ENCODE peak calls at places on chromosomes 16 and 17, in six cellular contexts. W is neural progenitor cell, P is GM12864, C is heart left ventricle, O is AG10803, K is fibroblast of pulmonary artery. T is an unnamed sample.

GRCh38 chr17:76296186-76296585 is 11.9 kb downstream of the QRICH2 start:
- DNase-seq in W (no peak), P (no peak), C (no peak), O (no peak), K (no peak), T (peak)

GRCh38 chr16:25066747-25067631 is 44.6 kb upstream of the LCMT1 start:
- DNase-seq in W (peak), P (no peak), C (peak), O (peak), K (peak), T (peak)

GRCh38 chr16:69123894-69124293 is 8.5 kb downstream of the CHTF8 start:
- DNase-seq in W (peak), P (peak), C (peak), O (peak), K (peak), T (peak)

GRCh38 chr16:56221995-56222394 is 30.7 kb downstream of the GNAO1 start:
- DNase-seq in W (no peak), P (no peak), C (no peak), O (no peak), K (no peak), T (no peak)

GRCh38 chr17:50165867-50166517 is at the start of gene SGCA:
- DNase-seq in W (no peak), P (no peak), C (peak), O (no peak), K (no peak), T (peak)

GRCh38 chr16:19479302-19479721 is 42.6 kb downstream of the GDE1 start:
- DNase-seq in W (no peak), P (no peak), C (no peak), O (no peak), K (no peak), T (no peak)

GRCh38 chr17:34171245-34171818 is 83.8 kb upstream of the CCL2 start:
- DNase-seq in W (peak), P (peak), C (peak), O (peak), K (peak), T (peak)

GRCh38 chr17:17443173-17443572 is 33.6 kb upstream of the MED9 start:
- DNase-seq in W (no peak), P (no peak), C (no peak), O (peak), K (no peak), T (no peak)

GRCh38 chr17:44591223-44591622 is 33.9 kb downstream of the FZD2 start:
- DNase-seq in W (no peak), P (no peak), C (no peak), O (no peak), K (no peak), T (peak)

GRCh38 chr17:550776-551175 is 163.9 kb downstream of the VPS53 start:
- DNase-seq in W (no peak), P (no peak), C (no peak), O (peak), K (no peak), T (peak)

GRCh38 chr17:55785181-55785580 is 34.3 kb downstream of the PCTP start:
- DNase-seq in W (no peak), P (no peak), C (no peak), O (no peak), K (no peak), T (no peak)

GRCh38 chr16:3142327-3142726 is 7.5 kb downstream of the ZNF213 start:
- DNase-seq in W (no peak), P (no peak), C (no peak), O (no peak), K (no peak), T (no peak)

GRCh38 chr17:74937064-74938051 is 1.7 kb downstream of the OTOP3 start:
- DNase-seq in W (peak), P (no peak), C (no peak), O (no peak), K (no peak), T (no peak)

GRCh38 chr17:67718325-67718941 is 697 bp downstream of the NOL11 start:
- DNase-seq in W (no peak), P (no peak), C (no peak), O (peak), K (peak), T (peak)

GRCh38 chr17:1201132-1201702 is 21.4 kb upstream of the ABR start:
- DNase-seq in W (no peak), P (no peak), C (no peak), O (no peak), K (no peak), T (no peak)

GRCh38 chr16:64234200-64234599 is 887.7 kb downstream of the CDH11 start:
- DNase-seq in W (no peak), P (no peak), C (no peak), O (no peak), K (no peak), T (no peak)

GRCh38 chr17:81348097-81349055 is 46.9 kb upstream of the BAHCC1 start:
- DNase-seq in W (no peak), P (no peak), C (no peak), O (no peak), K (no peak), T (no peak)

GRCh38 chr17:43366809-43367587 is 31.8 kb upstream of the ARL4D start:
- DNase-seq in W (no peak), P (no peak), C (no peak), O (peak), K (no peak), T (no peak)

GRCh38 chr17:43363926-43364285 is 34.9 kb upstream of the ARL4D start:
- DNase-seq in W (peak), P (no peak), C (no peak), O (no peak), K (no peak), T (no peak)

GRCh38 chr17:43363181-43363925 is 35.4 kb upstream of the ARL4D start:
- DNase-seq in W (no peak), P (no peak), C (no peak), O (no peak), K (no peak), T (no peak)

GRCh38 chr17:43367588-43368242 is 31.1 kb upstream of the ARL4D start:
- DNase-seq in W (peak), P (peak), C (no peak), O (peak), K (peak), T (peak)

GRCh38 chr17:43365356-43365755 is 33.4 kb upstream of the ARL4D start:
- DNase-seq in W (no peak), P (no peak), C (no peak), O (no peak), K (no peak), T (no peak)
- TF ChIP-seq CTCF in W (peak), P (peak), C (no peak), O (peak), K (peak), T (peak)

GRCh38 chr17:32822996-32823395 is 53.9 kb downstream of the MYO1D start:
- DNase-seq in W (no peak), P (no peak), C (no peak), O (no peak), K (no peak), T (no peak)
- H3K4me3 ChIP-seq in W (peak), P (peak), C (peak), O (no peak), K (no peak), T (no peak)

DNA sequence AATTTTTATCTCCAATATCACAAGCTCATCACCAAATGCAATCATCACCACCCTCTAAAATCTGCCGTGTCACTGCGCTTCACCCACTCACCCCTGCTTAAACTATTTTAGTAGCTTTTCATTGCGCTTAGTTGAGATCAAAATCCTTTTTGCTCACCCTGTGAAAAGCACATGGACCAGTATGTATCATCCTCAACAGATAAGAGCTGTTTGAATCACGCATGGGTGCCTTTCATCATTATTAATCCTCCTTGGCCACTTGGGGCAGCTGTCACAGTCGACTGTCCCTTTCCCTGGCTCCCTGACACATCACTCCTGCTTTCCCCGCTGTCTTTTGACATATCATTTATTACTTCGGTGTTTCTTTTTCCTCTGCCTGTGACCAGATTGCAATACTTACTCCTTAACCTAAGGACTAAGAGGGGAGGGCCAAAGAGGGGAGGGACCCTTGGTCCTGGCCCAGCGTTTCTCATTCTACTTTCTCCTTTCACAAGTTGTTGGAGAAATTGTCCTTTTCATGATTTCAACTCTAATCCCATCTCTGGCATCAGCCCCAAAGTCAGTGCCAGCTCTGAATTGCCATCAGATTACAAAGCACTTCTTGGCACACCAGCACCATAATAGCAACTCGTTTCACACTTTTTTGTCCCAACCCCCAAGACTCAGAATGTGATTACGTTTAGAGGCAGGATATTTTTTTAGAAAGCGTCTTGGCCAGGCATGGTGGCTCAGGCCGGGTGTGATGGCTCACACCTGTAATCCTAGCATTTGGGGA is 8.6 kb upstream of the KDM6B start:
- DNase-seq in W (peak), P (no peak), C (no peak), O (peak), K (no peak), T (peak)
- TF ChIP-seq CTCF in W (peak), P (no peak), C (no peak), O (peak), K (peak), T (peak)

DNA sequence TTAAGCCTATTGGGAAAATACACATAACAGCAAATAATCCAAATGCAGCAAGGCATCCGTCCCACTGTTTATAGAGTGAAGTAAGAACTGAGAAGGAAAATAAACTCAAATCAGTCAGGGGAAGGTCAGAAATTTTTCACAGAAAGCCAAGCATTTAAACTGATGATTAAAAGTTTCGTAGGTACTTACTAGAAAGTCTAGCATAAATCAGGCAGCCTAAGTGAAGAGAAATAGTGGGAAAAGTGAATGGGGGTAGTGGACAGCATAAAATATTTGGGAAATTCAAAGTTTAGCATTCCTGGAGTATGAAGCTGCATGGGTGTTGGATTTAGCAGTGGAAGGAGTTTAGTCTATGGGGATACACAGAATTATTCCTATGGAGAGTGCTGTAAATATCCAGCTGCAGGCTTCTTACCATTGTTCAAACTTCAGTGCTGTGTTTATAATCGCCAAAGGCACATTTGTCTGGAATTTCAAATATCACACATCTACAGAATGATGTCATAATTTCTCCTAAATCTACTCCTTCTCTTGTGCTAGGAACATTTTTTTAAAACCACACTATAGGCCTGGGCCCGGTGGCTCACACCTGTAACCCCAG is 1131.1 kb upstream of the GOT2 start:
- DNase-seq in W (no peak), P (no peak), C (no peak), O (peak), K (no peak), T (no peak)
- H3K4me3 ChIP-seq in W (no peak), P (no peak), C (no peak), O (no peak), K (no peak), T (no peak)

T was measured in fibroblast of the aortic adventitia.